ENCODE peak calls at places on chromosomes 7 and 10, in seven cellular contexts. N, B, P, T, S, D and A are unnamed samples.
A peak's percentile ranks its signal among the peaks of the same experiment; 100 is the strongest.

GRCh38 chr7:156896388-156897022 is 3.5 kb upstream of the LMBR1 start:
- DNase-seq in T (no peak), P (no peak), S (no peak), D (no peak), N (no peak), B (no peak), A (no peak)

GRCh38 chr10:14093735-14094484 is 236.8 kb downstream of the FRMD4A start:
- DNase-seq in T (peak; percentile 53), D (peak; percentile 26), S (no peak), B (peak; percentile 72), P (peak; percentile 63), N (peak; percentile 66), A (peak; percentile 33)

GRCh38 chr7:112009081-112009480 is 197.1 kb downstream of the DOCK4 start:
- DNase-seq in D (no peak), T (peak; percentile 61), B (no peak), N (peak; percentile 83), P (no peak), S (no peak), A (no peak)

GRCh38 chr10:42635098-42635497 is 3.3 kb downstream of the ZNF33B start:
- DNase-seq in N (no peak), T (no peak), S (no peak), B (no peak), P (no peak), D (no peak), A (no peak)

GRCh38 chr7:50552139-50552538 is 13.1 kb downstream of the DDC start:
- DNase-seq in P (no peak), T (no peak), B (no peak), N (no peak), S (no peak), D (no peak), A (no peak)

GRCh38 chr10:98444314-98445006 is 2.3 kb downstream of the HPS1 start:
- DNase-seq in B (no peak), P (no peak), T (no peak), D (peak; percentile 90), S (no peak), N (no peak), A (no peak)

GRCh38 chr7:4830176-4830575 is 31.7 kb downstream of the PAPOLB start:
- DNase-seq in P (peak; percentile 88), S (peak; percentile 73), B (peak; percentile 93), D (peak; percentile 97), T (peak; percentile 64), N (peak; percentile 57), A (peak; percentile 54)

GRCh38 chr10:65570143-65571010 is 1355.5 kb upstream of the LRRTM3 start:
- DNase-seq in T (peak; percentile 53), D (no peak), S (peak; percentile 34), B (peak; percentile 92), N (peak; percentile 16), P (peak; percentile 85), A (peak; percentile 59)

GRCh38 chr10:113958631-113959382 is 84.9 kb upstream of the ADRB1 start:
- DNase-seq in D (peak; percentile 89), P (no peak), N (peak; percentile 93), T (peak; percentile 98), S (no peak), B (peak; percentile 75), A (no peak)

GRCh38 chr7:92158660-92159575 is 20.0 kb downstream of the LRRD1 start:
- DNase-seq in N (peak; percentile 93), B (no peak), D (no peak), P (no peak), S (no peak), T (peak; percentile 6), A (no peak)

GRCh38 chr10:11017575-11018425 is at the start of gene CELF2:
- DNase-seq in P (peak; percentile 82), B (peak; percentile 81), D (peak; percentile 23), T (peak; percentile 29), N (no peak), S (peak; percentile 46), A (peak; percentile 65)

GRCh38 chr7:139767561-139767982 is 10.2 kb downstream of the HIPK2 start:
- DNase-seq in P (no peak), S (no peak), T (peak; percentile 24), B (no peak), N (no peak), D (no peak), A (no peak)

GRCh38 chr7:138505361-138505873 is 45.4 kb downstream of the TRIM24 start:
- DNase-seq in P (no peak), N (no peak), T (no peak), B (no peak), D (no peak), S (no peak), A (no peak)

GRCh38 chr7:33821970-33822369 is 83.4 kb upstream of the BMPER start:
- DNase-seq in T (no peak), N (no peak), D (peak; percentile 4), B (no peak), P (no peak), S (no peak), A (no peak)

GRCh38 chr7:18895456-18895855 is 222.0 kb downstream of the TWIST1 start:
- DNase-seq in D (peak; percentile 2), B (no peak), N (peak; percentile 88), P (no peak), S (no peak), T (peak; percentile 50), A (no peak)

GRCh38 chr7:116356979-116357378 is 142.6 kb upstream of the CAV2 start:
- DNase-seq in D (no peak), N (peak; percentile 33), T (peak; percentile 67), S (no peak), P (no peak), B (no peak), A (no peak)

GRCh38 chr7:102042016-102042656 is 224.7 kb downstream of the CUX1 start:
- DNase-seq in B (no peak), S (no peak), T (peak; percentile 30), N (peak; percentile 86), D (peak; percentile 83), P (no peak), A (no peak)

GRCh38 chr10:21473135-21473534 is 52.3 kb downstream of the SKIDA1 start:
- DNase-seq in P (peak; percentile 79), N (no peak), S (no peak), T (no peak), B (no peak), D (no peak), A (no peak)
- H2AK5ac ChIP-seq in P (no peak overlapping the region), N (no peak overlapping the region), S (no peak overlapping the region), T (no peak overlapping the region), B (no peak overlapping the region), D (no peak overlapping the region), A (no peak overlapping the region)

DNA sequence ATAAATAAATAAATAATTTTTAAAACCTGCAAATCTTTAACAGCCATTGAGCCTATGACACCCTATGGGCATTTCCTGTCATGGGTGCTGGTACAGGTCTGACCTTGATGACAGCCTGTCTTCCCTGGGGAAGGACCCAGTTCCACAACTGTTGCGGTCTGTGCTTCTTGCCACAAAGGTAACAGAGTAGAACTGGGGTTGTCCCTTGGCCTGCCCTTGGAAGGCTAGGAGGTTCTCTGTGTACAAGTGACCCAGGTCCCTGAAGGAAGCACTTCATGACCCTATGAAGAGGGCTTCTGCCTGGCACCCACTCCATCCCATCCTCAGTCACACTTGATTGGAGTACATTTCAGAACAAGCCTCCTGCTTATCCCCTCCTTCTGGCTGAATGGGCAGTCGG is 66.9 kb downstream of the OGDH start:
- DNase-seq in D (no peak), N (no peak), P (no peak), T (no peak), S (no peak), B (no peak), A (no peak)
- H2AK5ac ChIP-seq in D (no peak overlapping the region), N (no peak overlapping the region), P (no peak overlapping the region), T (no peak overlapping the region), S (no peak overlapping the region), B (no peak overlapping the region), A (no peak overlapping the region)

DNA sequence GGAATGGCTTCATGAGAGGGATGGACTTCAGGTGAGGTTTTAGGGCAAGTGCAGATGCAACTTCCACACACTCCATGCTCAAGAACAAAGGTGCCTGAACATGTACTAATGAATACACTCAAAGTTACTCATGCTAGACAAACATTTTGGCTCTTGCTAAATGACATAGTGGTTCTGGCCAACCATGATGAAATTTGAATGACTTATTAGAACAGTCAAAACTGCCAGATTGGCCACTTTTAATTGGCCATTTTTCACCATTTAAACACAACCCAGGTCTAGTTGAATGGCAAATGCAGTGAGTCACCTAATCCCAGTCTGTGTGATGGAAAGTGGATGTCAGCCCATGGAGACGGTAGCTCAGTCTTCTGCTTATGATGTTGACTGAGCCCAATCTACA is 4.9 kb upstream of the PTPRN2 start:
- DNase-seq in T (no peak), D (no peak), B (no peak), S (no peak), P (no peak), N (no peak), A (no peak)
- H2AK5ac ChIP-seq in T (no peak overlapping the region), D (no peak overlapping the region), B (no peak overlapping the region), S (no peak overlapping the region), P (no peak overlapping the region), N (no peak overlapping the region), A (no peak overlapping the region)

GRCh38 chr10:77979221-77979620 is 50.1 kb downstream of the POLR3A start:
- DNase-seq in N (no peak), S (no peak), B (no peak), T (no peak), D (no peak), P (no peak), A (no peak)
- H2AK5ac ChIP-seq in N (no peak overlapping the region), S (no peak overlapping the region), B (no peak overlapping the region), T (no peak overlapping the region), D (no peak overlapping the region), P (no peak overlapping the region), A (no peak overlapping the region)

DNA sequence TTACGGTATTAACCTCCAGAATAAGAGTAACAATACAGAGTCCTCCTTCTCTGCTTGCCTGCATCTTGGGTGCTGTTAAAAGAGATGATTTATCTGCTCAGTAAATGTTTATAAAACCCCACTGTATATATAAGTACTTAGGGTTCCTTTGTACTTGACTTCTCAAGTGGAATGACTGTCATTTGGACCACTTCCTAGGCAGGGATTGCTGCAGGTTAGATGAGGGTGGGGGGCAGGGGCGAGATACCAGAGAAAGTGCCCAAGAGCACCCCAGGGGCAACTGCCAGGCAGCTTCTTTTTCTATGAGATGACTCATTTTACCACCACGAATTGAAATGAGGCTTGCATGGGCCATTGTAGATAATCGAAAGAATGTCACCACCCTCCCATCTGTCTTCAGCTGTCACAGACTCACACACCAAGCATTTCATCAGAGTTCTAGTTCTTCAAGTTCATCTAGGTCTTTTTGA is 421.9 kb upstream of the GALNT17 start:
- DNase-seq in T (peak; percentile 43), N (peak; percentile 76), P (no peak), S (no peak), B (peak; percentile 82), D (peak; percentile 49), A (no peak)
- H2AK5ac ChIP-seq in T (no peak overlapping the region), N (no peak overlapping the region), P (no peak overlapping the region), S (no peak overlapping the region), B (no peak overlapping the region), D (no peak overlapping the region), A (no peak overlapping the region)